ENCODE peak calls at places on chromosomes 3 and 15, in six cellular contexts. M, Z, V, F, O and C are unnamed samples.

GRCh38 chr3:175240928-175241327 is 381.8 kb downstream of the NAALADL2 start:
- DNase-seq in M (no peak), O (no peak), Z (no peak), F (no peak), V (no peak), C (no peak)

GRCh38 chr15:47196057-47196456 is 521.2 kb upstream of the SEMA6D start:
- DNase-seq in M (peak; percentile 95), V (peak; percentile 35), O (peak; percentile 89), Z (peak; percentile 84), F (peak; percentile 62), C (peak; percentile 72)

GRCh38 chr15:68782589-68783161 is 38.0 kb downstream of the ANP32A start:
- DNase-seq in Z (no peak), F (no peak), V (no peak), M (no peak), O (no peak), C (no peak)

GRCh38 chr3:40690696-40691597 is 166.2 kb downstream of the ZNF621 start:
- DNase-seq in Z (peak; percentile 88), V (peak; percentile 89), O (peak; percentile 84), F (no peak), M (no peak), C (peak; percentile 38)

GRCh38 chr15:55740981-55741591 is 1.9 kb downstream of the PRTG start:
- DNase-seq in O (no peak), Z (no peak), V (no peak), M (no peak), F (peak; percentile 15), C (no peak)

GRCh38 chr3:60036803-60037202 is 987.0 kb upstream of the CFAP20DC start:
- DNase-seq in F (no peak), O (no peak), V (no peak), M (no peak), Z (no peak), C (no peak)

GRCh38 chr3:53346514-53346913 is 829 bp downstream of the DCP1A start:
- DNase-seq in V (no peak), F (peak; percentile 23), O (no peak), M (peak; percentile 18), Z (no peak), C (no peak)

GRCh38 chr3:65636326-65636725 is 402.4 kb downstream of the MAGI1 start:
- DNase-seq in O (no peak), F (no peak), V (no peak), Z (no peak), M (no peak), C (no peak)

GRCh38 chr3:156536524-156537316 is 18.2 kb downstream of the SSR3 start:
- DNase-seq in O (no peak), V (no peak), Z (no peak), F (peak; percentile 83), M (no peak), C (no peak)

GRCh38 chr15:25712192-25712960 is 150.8 kb downstream of the ATP10A start:
- DNase-seq in O (peak; percentile 36), F (no peak), V (no peak), Z (no peak), M (no peak), C (no peak)

GRCh38 chr3:121626495-121626894 is 33.3 kb downstream of the FBXO40 start:
- DNase-seq in O (no peak), Z (no peak), M (no peak), V (no peak), F (no peak), C (no peak)

DNA sequence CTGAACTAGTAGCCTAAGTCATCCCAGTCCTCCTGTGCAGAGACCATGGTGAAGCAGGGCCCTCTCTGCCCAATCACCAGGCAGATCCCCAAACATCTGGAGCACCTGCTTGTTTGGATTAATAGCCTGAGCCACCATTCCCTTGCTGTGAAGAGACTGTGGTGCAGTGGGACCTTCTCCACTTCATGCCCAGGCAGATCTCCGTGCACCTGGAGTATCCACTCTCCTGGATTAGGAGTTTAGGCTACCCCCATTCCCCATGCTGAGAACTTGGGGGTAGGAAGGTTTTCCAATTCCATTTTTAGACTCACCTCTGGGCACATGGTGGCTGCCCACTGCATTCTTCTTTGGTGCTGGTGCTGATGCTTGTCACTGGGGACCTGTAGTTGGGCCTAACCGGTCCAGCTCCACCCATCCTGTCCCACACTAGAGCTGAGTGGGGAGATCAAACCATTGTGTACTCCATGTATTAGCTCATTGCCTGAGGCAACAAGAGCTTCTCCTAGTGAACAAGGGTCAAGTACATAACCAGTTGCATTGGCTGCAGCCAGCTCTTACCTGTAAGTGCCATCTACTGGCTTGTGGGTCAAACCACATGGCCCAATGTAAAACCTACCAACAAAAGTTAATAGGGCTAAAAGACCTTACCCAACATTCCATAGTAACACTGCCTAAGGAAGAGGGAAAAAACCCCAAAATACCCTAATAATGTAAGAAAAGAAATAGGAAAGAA is 382.5 kb upstream of the CBLB start:
- DNase-seq in M (no peak), Z (no peak), V (no peak), F (no peak), O (no peak), C (no peak)
- TF ChIP-seq CTCF in M (no peak), Z (no peak), V (no peak), F (no peak), O (no peak), C (no peak)

GRCh38 chr3:185115371-185115770 is 37.5 kb downstream of the C3orf70 start:
- DNase-seq in Z (no peak), V (no peak), O (no peak), F (no peak), M (no peak), C (no peak)
- H3K4me1 ChIP-seq in Z (no peaks in the 10 kb centered on the region), V (no peaks in the 10 kb centered on the region), O (peaks cover 25% of the 10 kb centered on the region), F (no peaks in the 10 kb centered on the region), M (no peaks in the 10 kb centered on the region), C (no peaks in the 10 kb centered on the region)

DNA sequence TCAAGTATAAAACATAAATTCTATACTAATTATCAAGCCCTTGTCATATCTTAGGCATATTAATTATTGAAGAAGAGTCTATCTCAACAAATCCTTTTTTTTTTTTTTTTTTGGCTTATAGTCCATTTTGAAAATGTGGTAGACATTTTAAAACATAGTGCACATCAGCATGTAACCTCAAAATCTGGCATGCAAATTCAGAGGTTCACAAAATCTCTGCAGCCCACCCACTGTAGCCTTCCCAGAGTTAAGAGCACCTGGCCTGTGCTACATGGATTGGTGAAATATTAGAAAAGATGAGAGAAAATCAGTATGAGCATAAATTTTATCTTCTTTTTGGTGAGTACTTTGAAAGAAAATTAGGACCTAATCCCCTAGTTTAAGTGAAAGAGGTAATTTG is 84.8 kb downstream of the MBNL1 start:
- DNase-seq in M (no peak), F (no peak), O (no peak), Z (no peak), V (no peak), C (no peak)
- TF ChIP-seq CTCF in M (no peak), F (no peak), O (no peak), Z (no peak), V (no peak), C (no peak)

DNA sequence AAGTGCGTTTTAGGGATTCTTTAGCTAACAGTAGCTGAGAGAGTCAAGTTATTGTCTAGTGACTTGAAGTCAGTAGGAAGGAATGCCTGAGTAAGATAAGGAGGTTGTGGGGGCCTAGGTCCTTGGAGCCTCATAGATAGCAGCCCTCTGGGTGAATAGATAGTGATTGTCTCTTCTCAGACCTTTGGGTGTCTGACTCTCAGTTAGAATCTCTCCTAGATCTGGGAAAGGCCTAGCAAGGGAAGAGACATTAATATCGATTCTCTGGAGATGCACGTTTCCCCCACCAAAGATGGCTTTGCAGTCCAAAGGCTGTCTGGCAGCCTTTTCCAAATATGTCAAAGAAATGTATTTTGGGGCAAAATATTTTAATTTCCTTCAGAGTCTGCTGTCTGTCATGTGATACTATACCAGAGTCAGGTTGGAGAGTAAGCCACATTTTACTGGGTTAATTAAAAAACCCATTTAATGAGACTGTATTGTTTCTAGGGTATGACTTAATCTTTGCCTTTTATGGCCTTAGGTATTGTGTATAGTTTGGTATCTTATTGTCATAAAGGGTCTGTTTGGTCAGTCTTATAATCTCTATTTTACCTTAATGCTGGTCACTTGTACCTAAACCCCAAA is 92.2 kb downstream of the ST6GAL1 start:
- DNase-seq in O (no peak), V (no peak), M (no peak), Z (no peak), F (no peak), C (no peak)
- H3K4me1 ChIP-seq in O (no peaks in the 10 kb centered on the region), V (no peaks in the 10 kb centered on the region), M (peaks cover 18% of the 10 kb centered on the region), Z (peaks cover 12% of the 10 kb centered on the region), F (no peaks in the 10 kb centered on the region), C (peaks cover 1% of the 10 kb centered on the region)